ENCODE peak calls at places on chromosomes 1 and 21, in eight cellular contexts. D, T, X, Q, J, S, L and W are unnamed samples.

GRCh38 chr1:89133747-89134146 is 7.8 kb upstream of the GBP2 start:
- DNase-seq in D (no peak), T (no peak), X (no peak), Q (no peak), J (no peak), S (no peak), L (no peak), W (no peak)

GRCh38 chr21:34722684-34723300 is 54.0 kb downstream of the CLIC6 start:
- DNase-seq in D (no peak), T (no peak), X (no peak), Q (peak), J (no peak), S (peak), L (peak), W (peak)

GRCh38 chr1:163258181-163258580 is 55.5 kb upstream of the RGS5 start:
- DNase-seq in D (peak), T (peak), X (no peak), Q (no peak), J (no peak), S (no peak), L (no peak), W (no peak)

GRCh38 chr1:54332781-54333585 is 73.2 kb downstream of the SSBP3 start:
- DNase-seq in D (no peak), T (no peak), X (no peak), Q (no peak), J (no peak), S (no peak), L (no peak), W (no peak)

GRCh38 chr1:173473599-173474011 is 3.5 kb upstream of the PRDX6 start:
- DNase-seq in D (peak), T (peak), X (no peak), Q (no peak), J (no peak), S (no peak), L (no peak), W (no peak)

GRCh38 chr21:34065015-34065414 is 8.4 kb upstream of the MRPS6 start:
- DNase-seq in D (no peak), T (peak), X (no peak), Q (no peak), J (no peak), S (no peak), L (no peak), W (no peak)

GRCh38 chr1:199272690-199273089 is 633.9 kb downstream of the PTPRC start:
- DNase-seq in D (peak), T (peak), X (peak), Q (peak), J (no peak), S (peak), L (no peak), W (no peak)

GRCh38 chr1:204429746-204430145 is 18.1 kb upstream of the PPP1R15B start:
- DNase-seq in D (no peak), T (no peak), X (no peak), Q (no peak), J (no peak), S (no peak), L (no peak), W (no peak)

GRCh38 chr1:229040630-229041358 is 230.1 kb upstream of the RAB4A start:
- DNase-seq in D (no peak), T (no peak), X (no peak), Q (no peak), J (no peak), S (no peak), L (no peak), W (no peak)

GRCh38 chr1:1290238-1290731 is 10.0 kb downstream of the SCNN1D start:
- DNase-seq in D (no peak), T (peak), X (no peak), Q (peak), J (no peak), S (peak), L (peak), W (peak)

DNA sequence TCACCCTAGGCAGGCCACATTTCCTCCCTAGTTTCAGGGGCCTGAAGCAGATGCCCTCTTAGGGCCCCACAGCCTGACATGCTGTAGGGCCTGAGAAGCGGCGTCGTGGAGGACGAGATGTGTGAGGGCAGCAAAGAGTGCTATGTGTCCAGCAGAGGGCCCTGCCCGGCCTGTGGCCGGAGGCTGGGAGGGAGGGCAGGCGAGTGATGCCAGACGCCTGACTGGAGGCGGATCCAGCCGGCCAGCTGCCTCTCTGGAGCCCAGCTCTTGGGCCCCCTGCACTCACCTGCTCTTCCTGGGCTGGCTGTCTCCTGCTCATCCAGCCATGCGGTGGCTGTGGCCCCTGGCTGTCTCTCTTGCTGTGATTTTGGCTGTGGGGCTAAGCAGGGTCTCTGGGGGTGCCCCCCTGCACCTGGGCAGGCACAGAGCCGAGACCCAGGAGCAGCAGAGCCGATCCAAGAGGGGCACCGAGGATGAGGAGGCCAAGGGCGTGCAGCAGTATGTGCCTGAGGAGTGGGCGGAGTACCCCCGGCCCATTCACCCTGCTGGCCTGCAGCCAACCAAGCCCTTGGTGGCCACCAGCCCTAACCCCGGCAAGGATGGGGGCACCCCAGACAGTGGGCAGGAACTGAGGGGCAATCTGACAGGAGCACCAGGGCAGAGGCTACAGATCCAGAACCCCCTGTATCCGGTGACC is at the start of gene GPR37L1:
- DNase-seq in D (peak), T (peak), X (no peak), Q (peak), J (peak), S (peak), L (no peak), W (peak)
- TF ChIP-seq CTCF in D (peak), T (peak), X (peak), Q (no peak), J (peak), S (peak), L (no peak), W (peak)

GRCh38 chr1:42476605-42477004 is 13.5 kb downstream of the CCDC30 start:
- DNase-seq in D (no peak), T (no peak), X (no peak), Q (no peak), J (no peak), S (no peak), L (no peak), W (no peak)
- TF ChIP-seq CTCF in D (no peak), T (no peak), X (no peak), Q (no peak), J (no peak), S (no peak), L (no peak), W (no peak)

GRCh38 chr1:214008347-214008746 is 20.6 kb downstream of the PROX1 start:
- DNase-seq in D (no peak), T (no peak), X (no peak), Q (no peak), J (no peak), S (no peak), L (no peak), W (no peak)
- TF ChIP-seq CTCF in D (no peak), T (no peak), X (no peak), Q (no peak), J (no peak), S (no peak), L (no peak), W (no peak)

DNA sequence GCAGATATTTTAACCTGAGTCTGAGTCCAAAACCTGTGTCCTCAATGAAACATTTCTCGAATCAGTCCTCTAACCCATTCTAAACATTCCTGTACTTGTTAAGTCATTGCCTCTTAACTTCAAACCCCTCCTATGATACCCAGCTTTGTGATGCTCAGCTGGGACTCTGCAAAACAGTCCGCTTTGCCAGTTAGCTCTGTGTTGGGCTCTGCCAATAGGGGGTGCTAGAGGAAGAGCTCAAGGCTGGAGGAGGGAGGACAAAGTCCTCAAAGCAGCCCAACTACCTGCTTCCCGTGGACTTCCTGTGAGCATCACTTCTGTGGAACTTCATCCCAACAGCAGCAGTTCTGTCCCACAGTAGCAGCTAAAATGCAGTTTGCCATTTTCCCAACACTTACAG is 38.1 kb upstream of the SYT14 start:
- DNase-seq in D (no peak), T (peak), X (no peak), Q (peak), J (no peak), S (peak), L (peak), W (peak)
- TF ChIP-seq CTCF in D (peak), T (no peak), X (peak), Q (peak), J (no peak), S (peak), L (no peak), W (peak)

DNA sequence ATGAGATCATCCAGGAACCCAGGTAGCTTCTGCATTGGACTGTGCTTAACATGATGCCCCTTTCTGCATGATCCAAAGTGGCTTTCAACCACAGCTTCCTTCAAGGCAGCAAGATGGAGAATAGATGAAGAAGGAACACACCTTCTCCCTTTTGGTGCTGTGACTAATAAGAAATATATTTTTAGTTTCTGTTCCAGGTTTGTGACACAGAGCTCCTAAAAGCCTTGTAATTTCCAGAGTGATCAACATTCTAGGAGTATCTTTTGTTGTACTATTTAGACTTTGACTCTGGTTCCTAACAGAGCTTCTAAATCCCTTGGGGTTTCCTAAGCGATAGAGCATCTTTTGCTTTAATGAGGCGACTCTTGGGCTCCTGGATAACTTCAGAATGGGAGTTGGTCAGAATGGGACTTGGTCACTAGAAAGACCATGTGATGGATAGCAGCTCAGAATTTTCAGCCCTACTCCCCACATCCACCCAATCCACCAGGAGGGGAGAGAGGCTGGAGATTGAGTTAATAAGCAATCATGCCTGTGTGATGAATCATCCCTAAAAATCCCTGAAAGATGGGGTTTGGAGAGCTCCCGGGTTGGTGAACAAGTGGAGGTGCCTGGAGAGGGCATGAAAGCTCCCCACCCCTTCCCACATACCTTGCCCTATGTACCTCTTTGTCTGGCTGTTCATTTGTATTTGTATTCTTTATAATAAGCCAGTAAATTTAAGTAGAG is 134.8 kb downstream of the FGGY start:
- DNase-seq in D (no peak), T (peak), X (no peak), Q (no peak), J (no peak), S (no peak), L (no peak), W (no peak)
- TF ChIP-seq CTCF in D (peak), T (no peak), X (no peak), Q (no peak), J (no peak), S (no peak), L (no peak), W (no peak)

GRCh38 chr1:213162862-213163261 is 111.8 kb downstream of the RPS6KC1 start:
- DNase-seq in D (no peak), T (no peak), X (no peak), Q (no peak), J (no peak), S (no peak), L (no peak), W (no peak)
- TF ChIP-seq CTCF in D (no peak), T (no peak), X (no peak), Q (no peak), J (no peak), S (no peak), L (no peak), W (no peak)

GRCh38 chr1:45491464-45492260 is 699 bp upstream of the TESK2 start:
- DNase-seq in D (no peak), T (no peak), X (no peak), Q (no peak), J (no peak), S (no peak), L (no peak), W (no peak)

GRCh38 chr1:45490121-45490622 is 791 bp downstream of the TESK2 start:
- DNase-seq in D (peak), T (peak), X (no peak), Q (no peak), J (no peak), S (no peak), L (peak), W (peak)

GRCh38 chr1:45492691-45493090 is 1.7 kb upstream of the TESK2 start:
- DNase-seq in D (no peak), T (no peak), X (no peak), Q (no peak), J (no peak), S (no peak), L (no peak), W (no peak)

GRCh38 chr1:45490623-45491463 is at the start of gene TESK2:
- DNase-seq in D (peak), T (peak), X (peak), Q (peak), J (peak), S (peak), L (peak), W (peak)

GRCh38 chr1:45493116-45493697 is 2.2 kb upstream of the TESK2 start:
- DNase-seq in D (peak), T (peak), X (no peak), Q (peak), J (no peak), S (peak), L (peak), W (peak)
- TF ChIP-seq CTCF in D (peak), T (peak), X (peak), Q (no peak), J (peak), S (peak), L (peak), W (peak)

GRCh38 chr1:39640861-39641260 is 1.4 kb upstream of the HEYL start:
- DNase-seq in D (no peak), T (no peak), X (no peak), Q (no peak), J (no peak), S (no peak), L (no peak), W (no peak)

GRCh38 chr1:39642796-39643195 is 3.4 kb upstream of the HEYL start:
- DNase-seq in D (peak), T (peak), X (no peak), Q (no peak), J (no peak), S (no peak), L (no peak), W (no peak)

GRCh38 chr1:39637301-39637700 is 2.1 kb downstream of the HEYL start:
- DNase-seq in D (no peak), T (no peak), X (no peak), Q (no peak), J (no peak), S (no peak), L (no peak), W (no peak)

GRCh38 chr1:39638965-39639332 is 494 bp downstream of the HEYL start:
- DNase-seq in D (no peak), T (no peak), X (no peak), Q (no peak), J (no peak), S (no peak), L (no peak), W (no peak)

GRCh38 chr1:39639333-39640130 is at the start of gene HEYL:
- DNase-seq in D (peak), T (peak), X (no peak), Q (peak), J (no peak), S (peak), L (peak), W (peak)
- TF ChIP-seq CTCF in D (peak), T (peak), X (peak), Q (peak), J (no peak), S (peak), L (peak), W (no peak)

DNA sequence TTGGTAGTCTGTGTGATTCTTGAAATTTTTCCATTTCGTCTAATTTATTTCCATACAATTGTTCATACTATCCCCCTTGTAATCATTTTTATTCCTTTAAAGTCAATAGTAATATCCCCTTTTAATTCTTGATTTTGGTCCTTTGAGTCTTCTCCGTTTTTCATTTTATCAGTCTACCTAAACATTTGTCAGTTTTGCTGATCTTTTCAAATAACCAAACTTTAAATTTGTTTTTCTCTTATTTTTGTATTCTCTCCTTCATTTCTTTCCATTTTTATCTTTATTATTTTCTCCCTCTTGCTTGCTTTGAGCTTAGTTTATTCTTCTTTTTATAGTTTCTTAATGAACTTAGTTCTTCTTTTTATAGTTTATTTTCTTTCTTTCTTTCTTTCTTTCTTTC is 21.1 kb upstream of the SLAMF1 start:
- DNase-seq in D (no peak), T (no peak), X (no peak), Q (no peak), J (no peak), S (no peak), L (no peak), W (no peak)
- TF ChIP-seq CTCF in D (no peak), T (no peak), X (no peak), Q (no peak), J (no peak), S (no peak), L (no peak), W (no peak)